ENCODE peak calls at places on chromosomes 13 and 19, in five cellular contexts. One of them, this sample, is unnamed.

GRCh38 chr13:114134111-114134943 is 1.9 kb upstream of the RASA3 start:
- DNase-seq in cardiac muscle cell: peak; percentile 49
- DNase-seq in effector memory CD4-positive, alpha-beta T cell: no peak
- DNase-seq in breast epithelium: no peak
- DNase-seq in adipocyte: no peak
- DNase-seq in this sample: no peak

GRCh38 chr19:3450796-3451411 is 29.4 kb downstream of the SMIM24 start:
- DNase-seq in cardiac muscle cell: no peak
- DNase-seq in effector memory CD4-positive, alpha-beta T cell: no peak
- DNase-seq in breast epithelium: no peak
- DNase-seq in adipocyte: peak; percentile 94
- DNase-seq in this sample: no peak

GRCh38 chr19:719636-720377 is 11.1 kb downstream of the PALM start:
- DNase-seq in cardiac muscle cell: no peak
- DNase-seq in effector memory CD4-positive, alpha-beta T cell: no peak
- DNase-seq in breast epithelium: no peak
- DNase-seq in adipocyte: no peak
- DNase-seq in this sample: no peak

GRCh38 chr19:46932346-46932745 is 71.5 kb downstream of the ARHGAP35 start:
- DNase-seq in cardiac muscle cell: no peak
- DNase-seq in effector memory CD4-positive, alpha-beta T cell: no peak
- DNase-seq in breast epithelium: no peak
- DNase-seq in adipocyte: peak; percentile 41
- DNase-seq in this sample: no peak

GRCh38 chr13:49927755-49928154 is 8.4 kb downstream of the SPRYD7 start:
- DNase-seq in cardiac muscle cell: no peak
- DNase-seq in effector memory CD4-positive, alpha-beta T cell: no peak
- DNase-seq in breast epithelium: no peak
- DNase-seq in adipocyte: peak; percentile 70
- DNase-seq in this sample: no peak

GRCh38 chr13:22076658-22077057 is 405.8 kb downstream of the FGF9 start:
- DNase-seq in cardiac muscle cell: no peak
- DNase-seq in effector memory CD4-positive, alpha-beta T cell: no peak
- DNase-seq in breast epithelium: no peak
- DNase-seq in adipocyte: no peak
- DNase-seq in this sample: no peak

GRCh38 chr13:76707360-76707759 is 178.8 kb downstream of the KCTD12 start:
- DNase-seq in cardiac muscle cell: no peak
- DNase-seq in effector memory CD4-positive, alpha-beta T cell: no peak
- DNase-seq in breast epithelium: no peak
- DNase-seq in adipocyte: no peak
- DNase-seq in this sample: no peak

GRCh38 chr13:46571189-46571901 is 18.4 kb downstream of the LRCH1 start:
- DNase-seq in cardiac muscle cell: no peak
- DNase-seq in effector memory CD4-positive, alpha-beta T cell: no peak
- DNase-seq in breast epithelium: no peak
- DNase-seq in adipocyte: peak; percentile 7
- DNase-seq in this sample: no peak

GRCh38 chr13:94121686-94122085 is 357.8 kb downstream of the DCT start:
- DNase-seq in cardiac muscle cell: no peak
- DNase-seq in effector memory CD4-positive, alpha-beta T cell: no peak
- DNase-seq in breast epithelium: no peak
- DNase-seq in adipocyte: peak; percentile 37
- DNase-seq in this sample: no peak

GRCh38 chr13:51364404-51365008 is 25.0 kb downstream of the SERPINE3 start:
- DNase-seq in cardiac muscle cell: no peak
- DNase-seq in effector memory CD4-positive, alpha-beta T cell: no peak
- DNase-seq in breast epithelium: no peak
- DNase-seq in adipocyte: peak; percentile 28
- DNase-seq in this sample: no peak

GRCh38 chr19:14442904-14443631 is 10.0 kb downstream of the PKN1 start:
- DNase-seq in cardiac muscle cell: no peak
- DNase-seq in effector memory CD4-positive, alpha-beta T cell: no peak
- DNase-seq in breast epithelium: no peak
- DNase-seq in adipocyte: no peak
- DNase-seq in this sample: no peak

GRCh38 chr13:109422163-109422562 is 364.2 kb downstream of the IRS2 start:
- DNase-seq in cardiac muscle cell: no peak
- DNase-seq in effector memory CD4-positive, alpha-beta T cell: no peak
- DNase-seq in breast epithelium: no peak
- DNase-seq in adipocyte: no peak
- DNase-seq in this sample: no peak

GRCh38 chr13:67148219-67148583 is 81.9 kb downstream of the PCDH9 start:
- DNase-seq in cardiac muscle cell: no peak
- DNase-seq in effector memory CD4-positive, alpha-beta T cell: no peak
- DNase-seq in breast epithelium: no peak
- DNase-seq in adipocyte: peak; percentile 59
- DNase-seq in this sample: no peak

GRCh38 chr13:106548064-106548696 is 12.7 kb upstream of the EFNB2 start:
- DNase-seq in cardiac muscle cell: no peak
- DNase-seq in effector memory CD4-positive, alpha-beta T cell: no peak
- DNase-seq in breast epithelium: no peak
- DNase-seq in adipocyte: no peak
- DNase-seq in this sample: no peak

GRCh38 chr19:53328967-53329366 is 4.6 kb upstream of the ZNF845 start:
- DNase-seq in cardiac muscle cell: no peak
- DNase-seq in effector memory CD4-positive, alpha-beta T cell: no peak
- DNase-seq in breast epithelium: no peak
- DNase-seq in adipocyte: peak; percentile 3
- DNase-seq in this sample: no peak

GRCh38 chr19:19343762-19344161 is 23.1 kb downstream of the MAU2 start:
- DNase-seq in cardiac muscle cell: no peak
- DNase-seq in effector memory CD4-positive, alpha-beta T cell: no peak
- DNase-seq in breast epithelium: no peak
- DNase-seq in adipocyte: no peak
- DNase-seq in this sample: no peak

GRCh38 chr19:19347401-19347800 is 26.8 kb downstream of the MAU2 start:
- DNase-seq in cardiac muscle cell: no peak
- DNase-seq in effector memory CD4-positive, alpha-beta T cell: no peak
- DNase-seq in breast epithelium: no peak
- DNase-seq in adipocyte: no peak
- DNase-seq in this sample: no peak

GRCh38 chr19:19348266-19348665 is 27.6 kb downstream of the MAU2 start:
- DNase-seq in cardiac muscle cell: no peak
- DNase-seq in effector memory CD4-positive, alpha-beta T cell: no peak
- DNase-seq in breast epithelium: no peak
- DNase-seq in adipocyte: no peak
- DNase-seq in this sample: no peak

GRCh38 chr19:19345232-19345631 is 24.6 kb downstream of the MAU2 start:
- DNase-seq in cardiac muscle cell: no peak
- DNase-seq in effector memory CD4-positive, alpha-beta T cell: no peak
- DNase-seq in breast epithelium: no peak
- DNase-seq in adipocyte: no peak
- DNase-seq in this sample: no peak

DNA sequence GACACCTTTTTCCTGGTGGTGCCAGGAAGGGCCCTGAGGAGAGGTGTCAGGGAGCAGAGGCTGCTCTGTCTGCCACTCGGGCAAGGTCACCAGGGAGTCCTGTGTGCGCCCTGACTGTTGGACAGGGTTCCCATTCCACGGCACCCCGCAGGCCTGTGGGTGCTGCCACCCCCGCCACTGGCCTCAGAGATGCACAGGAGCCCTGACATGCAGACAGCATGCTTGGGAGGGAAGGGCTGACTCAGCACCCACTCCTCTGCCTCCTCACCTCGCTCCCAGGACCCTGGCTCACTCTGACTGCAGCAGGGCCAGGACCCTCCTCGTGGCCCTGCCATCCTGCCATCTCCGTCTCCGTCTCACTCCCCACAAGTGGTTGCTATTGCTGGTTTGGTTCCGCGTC is 25.3 kb downstream of the MAU2 start:
- DNase-seq in cardiac muscle cell: no peak
- DNase-seq in effector memory CD4-positive, alpha-beta T cell: no peak
- DNase-seq in breast epithelium: no peak
- DNase-seq in adipocyte: no peak
- DNase-seq in this sample: no peak
- H3K36me3 ChIP-seq in cardiac muscle cell: peaks cover 49% of the 10 kb centered on the region
- H3K36me3 ChIP-seq in effector memory CD4-positive, alpha-beta T cell: peaks cover 84% of the 10 kb centered on the region
- H3K36me3 ChIP-seq in breast epithelium: peaks cover 6% of the 10 kb centered on the region
- H3K36me3 ChIP-seq in adipocyte: peaks cover 84% of the 10 kb centered on the region
- H3K36me3 ChIP-seq in this sample: peaks cover 56% of the 10 kb centered on the region

DNA sequence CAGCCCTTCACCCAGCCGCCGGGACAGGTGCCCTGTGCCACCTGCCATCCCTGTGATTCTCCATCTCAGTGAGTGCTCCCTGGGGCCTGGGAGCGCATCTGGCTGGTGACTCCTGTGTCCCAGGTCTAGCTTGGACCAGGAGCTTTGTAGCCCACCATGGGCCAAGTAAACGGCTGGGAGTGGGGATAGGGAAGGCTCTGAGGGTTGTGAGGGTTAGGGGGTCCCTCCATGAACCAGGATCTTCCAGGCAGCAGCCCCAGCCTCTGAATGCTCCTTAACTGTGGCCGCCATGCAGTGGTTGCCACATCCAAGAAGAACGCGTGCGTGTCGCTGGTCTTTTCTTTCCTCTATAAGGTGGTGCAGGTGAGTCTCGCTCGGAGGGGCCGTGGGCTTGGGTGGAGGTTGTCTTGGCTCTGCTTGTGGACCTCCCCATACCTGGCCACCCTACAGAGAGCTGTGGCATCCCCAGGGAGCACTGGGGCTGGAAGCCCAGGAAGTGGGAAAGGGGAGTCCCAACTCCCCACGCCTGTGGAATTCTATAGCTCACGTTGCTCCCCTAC is 8.4 kb downstream of the AP1M1 start:
- DNase-seq in cardiac muscle cell: no peak
- DNase-seq in effector memory CD4-positive, alpha-beta T cell: no peak
- DNase-seq in breast epithelium: no peak
- DNase-seq in adipocyte: no peak
- DNase-seq in this sample: no peak
- H3K4me1 ChIP-seq in cardiac muscle cell: no peaks in the 10 kb centered on the region
- H3K4me1 ChIP-seq in effector memory CD4-positive, alpha-beta T cell: peaks cover 2% of the 10 kb centered on the region
- H3K4me1 ChIP-seq in breast epithelium: no peaks in the 10 kb centered on the region
- H3K4me1 ChIP-seq in adipocyte: peaks cover 25% of the 10 kb centered on the region
- H3K4me1 ChIP-seq in this sample: peaks cover 7% of the 10 kb centered on the region

GRCh38 chr19:27393591-27393990 is 1819.4 kb downstream of the UQCRFS1 start:
- DNase-seq in cardiac muscle cell: no peak
- DNase-seq in effector memory CD4-positive, alpha-beta T cell: no peak
- DNase-seq in breast epithelium: no peak
- DNase-seq in adipocyte: no peak
- DNase-seq in this sample: no peak
- H3K9me3 ChIP-seq in cardiac muscle cell: peaks cover 33% of the 10 kb centered on the region
- H3K9me3 ChIP-seq in effector memory CD4-positive, alpha-beta T cell: no peaks in the 10 kb centered on the region
- H3K9me3 ChIP-seq in breast epithelium: peaks cover 33% of the 10 kb centered on the region
- H3K9me3 ChIP-seq in adipocyte: peaks cover 39% of the 10 kb centered on the region
- H3K9me3 ChIP-seq in this sample: no peaks in the 10 kb centered on the region

GRCh38 chr13:20051366-20051765 is 92.8 kb downstream of the ZMYM2 start:
- DNase-seq in cardiac muscle cell: no peak
- DNase-seq in effector memory CD4-positive, alpha-beta T cell: no peak
- DNase-seq in breast epithelium: no peak
- DNase-seq in adipocyte: no peak
- DNase-seq in this sample: no peak

GRCh38 chr13:20053016-20053415 is 94.5 kb downstream of the ZMYM2 start:
- DNase-seq in cardiac muscle cell: peak; percentile 60
- DNase-seq in effector memory CD4-positive, alpha-beta T cell: no peak
- DNase-seq in breast epithelium: no peak
- DNase-seq in adipocyte: no peak
- DNase-seq in this sample: no peak

GRCh38 chr13:20045946-20046548 is 87.5 kb downstream of the ZMYM2 start:
- DNase-seq in cardiac muscle cell: no peak
- DNase-seq in effector memory CD4-positive, alpha-beta T cell: no peak
- DNase-seq in breast epithelium: no peak
- DNase-seq in adipocyte: no peak
- DNase-seq in this sample: no peak

GRCh38 chr13:20053891-20054290 is 95.4 kb downstream of the ZMYM2 start:
- DNase-seq in cardiac muscle cell: no peak
- DNase-seq in effector memory CD4-positive, alpha-beta T cell: no peak
- DNase-seq in breast epithelium: no peak
- DNase-seq in adipocyte: no peak
- DNase-seq in this sample: no peak

GRCh38 chr13:20049558-20050473 is 91.3 kb downstream of the ZMYM2 start:
- DNase-seq in cardiac muscle cell: no peak
- DNase-seq in effector memory CD4-positive, alpha-beta T cell: no peak
- DNase-seq in breast epithelium: no peak
- DNase-seq in adipocyte: no peak
- DNase-seq in this sample: no peak
- H3K36me3 ChIP-seq in cardiac muscle cell: peaks cover 9% of the 10 kb centered on the region
- H3K36me3 ChIP-seq in effector memory CD4-positive, alpha-beta T cell: peaks cover 22% of the 10 kb centered on the region
- H3K36me3 ChIP-seq in breast epithelium: no peaks in the 10 kb centered on the region
- H3K36me3 ChIP-seq in adipocyte: peaks cover 31% of the 10 kb centered on the region
- H3K36me3 ChIP-seq in this sample: peaks cover 13% of the 10 kb centered on the region

GRCh38 chr19:42126565-42126964 is 5.7 kb downstream of the POU2F2 start:
- DNase-seq in cardiac muscle cell: no peak
- DNase-seq in effector memory CD4-positive, alpha-beta T cell: no peak
- DNase-seq in breast epithelium: no peak
- DNase-seq in adipocyte: no peak
- DNase-seq in this sample: no peak

GRCh38 chr19:42122691-42123607 is 9.3 kb downstream of the POU2F2 start:
- DNase-seq in cardiac muscle cell: no peak
- DNase-seq in effector memory CD4-positive, alpha-beta T cell: no peak
- DNase-seq in breast epithelium: no peak
- DNase-seq in adipocyte: no peak
- DNase-seq in this sample: no peak

GRCh38 chr19:42123765-42124164 is 8.5 kb downstream of the POU2F2 start:
- DNase-seq in cardiac muscle cell: no peak
- DNase-seq in effector memory CD4-positive, alpha-beta T cell: no peak
- DNase-seq in breast epithelium: no peak
- DNase-seq in adipocyte: no peak
- DNase-seq in this sample: no peak

GRCh38 chr19:42124386-42124901 is 7.8 kb downstream of the POU2F2 start:
- DNase-seq in cardiac muscle cell: no peak
- DNase-seq in effector memory CD4-positive, alpha-beta T cell: no peak
- DNase-seq in breast epithelium: no peak
- DNase-seq in adipocyte: no peak
- DNase-seq in this sample: no peak

GRCh38 chr19:42125536-42125935 is 6.7 kb downstream of the POU2F2 start:
- DNase-seq in cardiac muscle cell: no peak
- DNase-seq in effector memory CD4-positive, alpha-beta T cell: no peak
- DNase-seq in breast epithelium: no peak
- DNase-seq in adipocyte: no peak
- DNase-seq in this sample: no peak
- H3K4me1 ChIP-seq in cardiac muscle cell: no peaks in the 10 kb centered on the region
- H3K4me1 ChIP-seq in effector memory CD4-positive, alpha-beta T cell: peaks cover 46% of the 10 kb centered on the region
- H3K4me1 ChIP-seq in breast epithelium: no peaks in the 10 kb centered on the region
- H3K4me1 ChIP-seq in adipocyte: peaks cover 28% of the 10 kb centered on the region
- H3K4me1 ChIP-seq in this sample: peaks cover 57% of the 10 kb centered on the region

GRCh38 chr19:56919308-56919995 is 78.9 kb upstream of the PEG3 start:
- DNase-seq in cardiac muscle cell: no peak
- DNase-seq in effector memory CD4-positive, alpha-beta T cell: no peak
- DNase-seq in breast epithelium: no peak
- DNase-seq in adipocyte: no peak
- DNase-seq in this sample: no peak
- H3K9me3 ChIP-seq in cardiac muscle cell: no peaks in the 10 kb centered on the region
- H3K9me3 ChIP-seq in effector memory CD4-positive, alpha-beta T cell: peaks cover 3% of the 10 kb centered on the region
- H3K9me3 ChIP-seq in breast epithelium: peaks cover 20% of the 10 kb centered on the region
- H3K9me3 ChIP-seq in adipocyte: no peaks in the 10 kb centered on the region
- H3K9me3 ChIP-seq in this sample: no peaks in the 10 kb centered on the region

GRCh38 chr19:58571575-58571947 is 1.6 kb downstream of the MZF1 start:
- DNase-seq in cardiac muscle cell: no peak
- DNase-seq in effector memory CD4-positive, alpha-beta T cell: no peak
- DNase-seq in breast epithelium: peak; percentile 40
- DNase-seq in adipocyte: no peak
- DNase-seq in this sample: no peak
- H3K36me3 ChIP-seq in cardiac muscle cell: no peaks in the 10 kb centered on the region
- H3K36me3 ChIP-seq in effector memory CD4-positive, alpha-beta T cell: peaks cover 4% of the 10 kb centered on the region
- H3K36me3 ChIP-seq in breast epithelium: no peaks in the 10 kb centered on the region
- H3K36me3 ChIP-seq in adipocyte: peaks cover 18% of the 10 kb centered on the region
- H3K36me3 ChIP-seq in this sample: no peaks in the 10 kb centered on the region